ENCODE peak calls at places on chromosomes 4 and X, in six cellular contexts. B, D, O, I, A and X are unnamed samples.

GRCh38 chrX:55767100-55767499 is 49.6 kb downstream of the RRAGB start:
- DNase-seq in B (peak; percentile 59), I (no peak), O (peak; percentile 31), D (no peak), A (no peak), X (no peak)

GRCh38 chr4:108210989-108211725 is 42.4 kb upstream of the LEF1 start:
- DNase-seq in O (peak; percentile 7), B (peak; percentile 75), A (no peak), I (no peak), D (no peak), X (no peak)

GRCh38 chrX:154529206-154529612 is 13.2 kb upstream of the FAM3A start:
- DNase-seq in D (no peak), O (peak; percentile 15), B (no peak), I (no peak), A (peak; percentile 38), X (peak; percentile 56)

GRCh38 chr4:55173580-55173979 is 48.2 kb upstream of the KDR start:
- DNase-seq in O (peak; percentile 78), D (no peak), B (peak; percentile 95), A (no peak), I (no peak), X (peak; percentile 71)

GRCh38 chrX:119015407-119016242 is 41.2 kb downstream of the LONRF3 start:
- DNase-seq in B (peak; percentile 98), I (no peak), O (peak; percentile 80), D (no peak), A (no peak), X (no peak)

GRCh38 chrX:71291381-71291780 is 7.9 kb downstream of the NONO start:
- DNase-seq in B (no peak), A (peak; percentile 21), D (no peak), I (no peak), O (peak; percentile 35), X (peak; percentile 34)

GRCh38 chrX:103733017-103733416 is 22.3 kb downstream of the TMEM31 start:
- DNase-seq in O (no peak), B (no peak), A (no peak), I (no peak), D (no peak), X (no peak)

GRCh38 chr4:138512766-138513165 is 270.6 kb upstream of the SLC7A11 start:
- DNase-seq in B (no peak), I (no peak), A (no peak), O (no peak), D (no peak), X (no peak)

GRCh38 chr4:40193018-40193571 is 3.7 kb upstream of the RHOH start:
- DNase-seq in I (no peak), B (no peak), O (no peak), A (no peak), D (no peak), X (no peak)

GRCh38 chrX:15744181-15744867 is 6.3 kb downstream of the CA5B start:
- DNase-seq in O (no peak), B (no peak), D (peak; percentile 37), A (peak; percentile 83), I (no peak), X (no peak)

GRCh38 chrX:118872102-118872566 is 48.5 kb downstream of the ZCCHC12 start:
- DNase-seq in O (no peak), I (no peak), B (peak; percentile 77), D (peak; percentile 44), A (peak; percentile 22), X (no peak)

GRCh38 chr4:6416518-6417286 is 55.7 kb downstream of the PPP2R2C start:
- DNase-seq in A (no peak), I (peak; percentile 85), D (no peak), O (no peak), B (no peak), X (no peak)

GRCh38 chrX:80747832-80748231 is 61.8 kb downstream of the BRWD3 start:
- DNase-seq in D (no peak), A (no peak), B (no peak), O (peak; percentile 16), I (no peak), X (no peak)

GRCh38 chr4:22048326-22048725 is 99.8 kb upstream of the KCNIP4 start:
- DNase-seq in D (no peak), B (no peak), A (no peak), I (no peak), O (no peak), X (no peak)

GRCh38 chrX:18973527-18974192 is 10.3 kb downstream of the PHKA2 start:
- DNase-seq in D (peak; percentile 16), O (no peak), B (peak; percentile 16), I (no peak), A (peak; percentile 52), X (peak; percentile 23)

GRCh38 chrX:68895339-68896250 is 66.8 kb downstream of the EFNB1 start:
- DNase-seq in O (peak; percentile 42), A (peak; percentile 36), I (peak; percentile 68), B (peak; percentile 62), D (peak; percentile 19), X (peak; percentile 66)

GRCh38 chrX:47590984-47591383 is 8.7 kb downstream of the TIMP1 start:
- DNase-seq in B (no peak), A (no peak), O (no peak), D (no peak), I (no peak), X (no peak)

GRCh38 chrX:135432881-135433521 is 11.3 kb downstream of the SMIM10L2A start:
- DNase-seq in O (no peak), A (no peak), I (peak; percentile 42), D (no peak), B (no peak), X (no peak)

GRCh38 chr4:171814545-171814944 is 1.3 kb downstream of the GALNTL6 start:
- DNase-seq in O (no peak), B (no peak), D (no peak), A (no peak), I (no peak), X (no peak)

GRCh38 chrX:47662144-47662657 is 3.2 kb upstream of the UXT start:
- DNase-seq in O (peak; percentile 93), I (no peak), D (no peak), A (no peak), B (peak; percentile 63), X (no peak)

GRCh38 chrX:155218777-155219176 is 2.5 kb downstream of the VBP1 start:
- DNase-seq in O (no peak), I (no peak), B (no peak), D (no peak), A (no peak), X (no peak)

GRCh38 chrX:86805241-86805640 is 657.0 kb downstream of the DACH2 start:
- DNase-seq in B (no peak), O (no peak), A (no peak), D (no peak), I (no peak), X (no peak)
- H3K27me3 ChIP-seq in B (no peaks in the 10 kb centered on the region), O (no peaks in the 10 kb centered on the region), A (no peaks in the 10 kb centered on the region), D (no peaks in the 10 kb centered on the region), I (no peaks in the 10 kb centered on the region), X (no peaks in the 10 kb centered on the region)

GRCh38 chr4:112633477-112634235 is 3.1 kb downstream of the ZGRF1 start:
- DNase-seq in I (peak; percentile 40), O (peak; percentile 43), D (no peak), A (no peak), B (peak; percentile 38), X (peak; percentile 53)
- H3K27ac ChIP-seq in I (no peak overlapping the region), O (no peak overlapping the region), D (no peak overlapping the region), A (no peak overlapping the region), B (no peak overlapping the region), X (no peak overlapping the region)

DNA sequence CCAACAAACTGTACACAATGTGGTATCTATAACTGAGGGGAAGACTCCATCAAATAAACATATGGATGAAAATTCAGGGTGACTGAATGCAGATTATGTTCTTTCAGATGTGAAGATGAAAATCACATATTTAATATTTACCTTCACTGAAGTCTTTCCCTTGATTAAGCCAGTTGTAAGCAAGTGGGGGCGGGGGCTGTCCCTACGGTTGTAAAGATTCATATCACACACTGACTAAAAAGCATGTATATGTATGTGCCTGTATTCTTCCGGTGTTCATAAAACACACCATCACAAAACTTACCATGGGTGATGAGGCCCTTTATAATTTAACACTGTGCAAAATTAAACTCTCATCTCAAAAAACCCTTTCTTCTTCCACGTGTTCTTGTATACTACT is 1.3 kb downstream of the TAB3 start:
- DNase-seq in B (no peak), O (no peak), I (no peak), D (no peak), A (no peak), X (no peak)
- H3K4me3 ChIP-seq in B (peak overlapping the region; percentile 89), O (no peak overlapping the region), I (peak overlapping the region; percentile 68), D (no peak overlapping the region), A (no peak overlapping the region), X (peak overlapping the region; percentile 60)

GRCh38 chr4:8882239-8882638 is 10.6 kb upstream of the HMX1 start:
- DNase-seq in B (no peak), O (no peak), I (peak; percentile 64), D (no peak), A (no peak), X (no peak)
- H3K27me3 ChIP-seq in B (peaks cover 3% of the 10 kb centered on the region), O (peaks cover 15% of the 10 kb centered on the region), I (no peaks in the 10 kb centered on the region), D (no peaks in the 10 kb centered on the region), A (no peaks in the 10 kb centered on the region), X (peaks cover 99% of the 10 kb centered on the region)

GRCh38 chr4:1549638-1550035 is 134.5 kb downstream of the FAM53A start:
- DNase-seq in A (no peak), B (no peak), D (no peak), O (no peak), I (no peak), X (no peak)

GRCh38 chr4:1547131-1547862 is 136.8 kb downstream of the FAM53A start:
- DNase-seq in B (no peak), D (no peak), O (no peak), I (no peak), A (no peak), X (no peak)

GRCh38 chr4:1551211-1551610 is 132.9 kb downstream of the FAM53A start:
- DNase-seq in D (no peak), O (no peak), A (no peak), B (no peak), I (no peak), X (no peak)

GRCh38 chr4:1550122-1551070 is 133.7 kb downstream of the FAM53A start:
- DNase-seq in A (no peak), I (no peak), O (no peak), D (no peak), B (no peak), X (no peak)

GRCh38 chr4:1547863-1548637 is 136.1 kb downstream of the FAM53A start:
- DNase-seq in A (peak; percentile 39), B (no peak), I (no peak), O (no peak), D (no peak), X (peak; percentile 39)
- H3K27ac ChIP-seq in A (no peak overlapping the region), B (no peak overlapping the region), I (no peak overlapping the region), O (no peak overlapping the region), D (peak overlapping the region; percentile 30), X (no peak overlapping the region)

GRCh38 chr4:152044341-152044740 is 283.5 kb upstream of the GATB start:
- DNase-seq in I (no peak), O (peak; percentile 15), A (no peak), D (no peak), B (peak; percentile 40), X (no peak)

GRCh38 chr4:152047451-152047850 is 286.6 kb upstream of the GATB start:
- DNase-seq in B (no peak), I (no peak), D (no peak), A (no peak), O (no peak), X (no peak)

GRCh38 chr4:152041304-152041703 is 280.5 kb upstream of the GATB start:
- DNase-seq in I (no peak), A (no peak), B (no peak), D (no peak), O (no peak), X (no peak)

GRCh38 chr4:152045781-152046571 is 285.2 kb upstream of the GATB start:
- DNase-seq in D (peak; percentile 62), I (no peak), B (no peak), O (no peak), A (peak; percentile 66), X (peak; percentile 79)

GRCh38 chr4:152045397-152045780 is 284.6 kb upstream of the GATB start:
- DNase-seq in B (no peak), A (no peak), I (no peak), D (no peak), O (no peak), X (no peak)
- H3K4me3 ChIP-seq in B (no peak overlapping the region), A (no peak overlapping the region), I (no peak overlapping the region), D (no peak overlapping the region), O (no peak overlapping the region), X (no peak overlapping the region)